ENCODE peak calls at places on chromosomes 13 and 19, in six cellular contexts. One of them, this sample, is unnamed.

GRCh38 chr19:44687898-44688297 is 11.1 kb upstream of the CEACAM16 start:
- DNase-seq in activated CD4-positive, CD25-positive, alpha-beta regulatory T cell: no peak
- DNase-seq in colonic mucosa: no peak
- DNase-seq in HTR-8/SVneo: no peak
- DNase-seq in KBM-7: no peak
- DNase-seq in natural killer cell: no peak
- DNase-seq in this sample: no peak

GRCh38 chr19:11064831-11065303 is 24.4 kb upstream of the LDLR start:
- DNase-seq in activated CD4-positive, CD25-positive, alpha-beta regulatory T cell: no peak
- DNase-seq in colonic mucosa: no peak
- DNase-seq in HTR-8/SVneo: no peak
- DNase-seq in KBM-7: no peak
- DNase-seq in natural killer cell: no peak
- DNase-seq in this sample: peak; percentile 37

GRCh38 chr19:54096642-54097106 is 3.9 kb downstream of the OSCAR start:
- DNase-seq in activated CD4-positive, CD25-positive, alpha-beta regulatory T cell: no peak
- DNase-seq in colonic mucosa: no peak
- DNase-seq in HTR-8/SVneo: no peak
- DNase-seq in KBM-7: peak; percentile 65
- DNase-seq in natural killer cell: no peak
- DNase-seq in this sample: no peak

GRCh38 chr19:30545752-30546151 is 173.6 kb downstream of the ZNF536 start:
- DNase-seq in activated CD4-positive, CD25-positive, alpha-beta regulatory T cell: no peak
- DNase-seq in colonic mucosa: no peak
- DNase-seq in HTR-8/SVneo: no peak
- DNase-seq in KBM-7: no peak
- DNase-seq in natural killer cell: no peak
- DNase-seq in this sample: no peak

GRCh38 chr19:12983561-12984142 is 11.6 kb upstream of the NFIX start:
- DNase-seq in activated CD4-positive, CD25-positive, alpha-beta regulatory T cell: peak; percentile 57
- DNase-seq in colonic mucosa: peak; percentile 84
- DNase-seq in HTR-8/SVneo: peak; percentile 82
- DNase-seq in KBM-7: peak; percentile 91
- DNase-seq in natural killer cell: peak; percentile 91
- DNase-seq in this sample: peak; percentile 94

GRCh38 chr19:3708207-3708931 is at the start of gene TJP3:
- DNase-seq in activated CD4-positive, CD25-positive, alpha-beta regulatory T cell: no peak
- DNase-seq in colonic mucosa: peak; percentile 89
- DNase-seq in HTR-8/SVneo: no peak
- DNase-seq in KBM-7: no peak
- DNase-seq in natural killer cell: no peak
- DNase-seq in this sample: no peak

GRCh38 chr19:3683405-3683865 is 16.8 kb downstream of the PIP5K1C start:
- DNase-seq in activated CD4-positive, CD25-positive, alpha-beta regulatory T cell: no peak
- DNase-seq in colonic mucosa: no peak
- DNase-seq in HTR-8/SVneo: no peak
- DNase-seq in KBM-7: peak; percentile 91
- DNase-seq in natural killer cell: no peak
- DNase-seq in this sample: no peak

GRCh38 chr19:47581605-47582319 is 8.8 kb upstream of the ZNF541 start:
- DNase-seq in activated CD4-positive, CD25-positive, alpha-beta regulatory T cell: no peak
- DNase-seq in colonic mucosa: no peak
- DNase-seq in HTR-8/SVneo: no peak
- DNase-seq in KBM-7: no peak
- DNase-seq in natural killer cell: no peak
- DNase-seq in this sample: no peak

GRCh38 chr13:36030670-36031331 is 100.4 kb downstream of the DCLK1 start:
- DNase-seq in activated CD4-positive, CD25-positive, alpha-beta regulatory T cell: no peak
- DNase-seq in colonic mucosa: no peak
- DNase-seq in HTR-8/SVneo: no peak
- DNase-seq in KBM-7: no peak
- DNase-seq in natural killer cell: no peak
- DNase-seq in this sample: no peak

GRCh38 chr19:54454781-54455675 is 6.0 kb downstream of the LENG8 start:
- DNase-seq in activated CD4-positive, CD25-positive, alpha-beta regulatory T cell: no peak
- DNase-seq in colonic mucosa: no peak
- DNase-seq in HTR-8/SVneo: no peak
- DNase-seq in KBM-7: no peak
- DNase-seq in natural killer cell: no peak
- DNase-seq in this sample: no peak

GRCh38 chr19:54478677-54479266 is 5.7 kb upstream of the CDC42EP5 start:
- DNase-seq in activated CD4-positive, CD25-positive, alpha-beta regulatory T cell: no peak
- DNase-seq in colonic mucosa: no peak
- DNase-seq in HTR-8/SVneo: peak; percentile 36
- DNase-seq in KBM-7: peak; percentile 68
- DNase-seq in natural killer cell: no peak
- DNase-seq in this sample: peak; percentile 64

GRCh38 chr19:42273407-42274064 is 4.5 kb downstream of the CIC start:
- DNase-seq in activated CD4-positive, CD25-positive, alpha-beta regulatory T cell: no peak
- DNase-seq in colonic mucosa: no peak
- DNase-seq in HTR-8/SVneo: no peak
- DNase-seq in KBM-7: no peak
- DNase-seq in natural killer cell: no peak
- DNase-seq in this sample: no peak

GRCh38 chr13:33285420-33286124 is at the start of gene STARD13:
- DNase-seq in activated CD4-positive, CD25-positive, alpha-beta regulatory T cell: no peak
- DNase-seq in colonic mucosa: peak; percentile 97
- DNase-seq in HTR-8/SVneo: peak; percentile 76
- DNase-seq in KBM-7: no peak
- DNase-seq in natural killer cell: no peak
- DNase-seq in this sample: peak; percentile 81

GRCh38 chr13:37417042-37417441 is 181.5 kb downstream of the POSTN start:
- DNase-seq in activated CD4-positive, CD25-positive, alpha-beta regulatory T cell: no peak
- DNase-seq in colonic mucosa: no peak
- DNase-seq in HTR-8/SVneo: no peak
- DNase-seq in KBM-7: no peak
- DNase-seq in natural killer cell: no peak
- DNase-seq in this sample: no peak

GRCh38 chr13:66886248-66886647 is 343.9 kb downstream of the PCDH9 start:
- DNase-seq in activated CD4-positive, CD25-positive, alpha-beta regulatory T cell: no peak
- DNase-seq in colonic mucosa: no peak
- DNase-seq in HTR-8/SVneo: no peak
- DNase-seq in KBM-7: no peak
- DNase-seq in natural killer cell: no peak
- DNase-seq in this sample: peak; percentile 36

GRCh38 chr19:4596033-4596904 is 36.8 kb upstream of the SEMA6B start:
- DNase-seq in activated CD4-positive, CD25-positive, alpha-beta regulatory T cell: no peak
- DNase-seq in colonic mucosa: no peak
- DNase-seq in HTR-8/SVneo: no peak
- DNase-seq in KBM-7: no peak
- DNase-seq in natural killer cell: no peak
- DNase-seq in this sample: no peak

GRCh38 chr19:35143818-35144217 is 763 bp downstream of the FXYD7 start:
- DNase-seq in activated CD4-positive, CD25-positive, alpha-beta regulatory T cell: no peak
- DNase-seq in colonic mucosa: no peak
- DNase-seq in HTR-8/SVneo: no peak
- DNase-seq in KBM-7: no peak
- DNase-seq in natural killer cell: no peak
- DNase-seq in this sample: peak; percentile 51

GRCh38 chr19:53538378-53539109 is 599 bp downstream of the ZNF331 start:
- DNase-seq in activated CD4-positive, CD25-positive, alpha-beta regulatory T cell: no peak
- DNase-seq in colonic mucosa: no peak
- DNase-seq in HTR-8/SVneo: no peak
- DNase-seq in KBM-7: no peak
- DNase-seq in natural killer cell: no peak
- DNase-seq in this sample: no peak

GRCh38 chr13:25109341-25109740 is 13.4 kb downstream of the PABPC3 start:
- DNase-seq in activated CD4-positive, CD25-positive, alpha-beta regulatory T cell: no peak
- DNase-seq in colonic mucosa: no peak
- DNase-seq in HTR-8/SVneo: no peak
- DNase-seq in KBM-7: no peak
- DNase-seq in natural killer cell: no peak
- DNase-seq in this sample: no peak

GRCh38 chr13:22198656-22199217 is 527.9 kb downstream of the FGF9 start:
- DNase-seq in activated CD4-positive, CD25-positive, alpha-beta regulatory T cell: no peak
- DNase-seq in colonic mucosa: no peak
- DNase-seq in HTR-8/SVneo: no peak
- DNase-seq in KBM-7: no peak
- DNase-seq in natural killer cell: no peak
- DNase-seq in this sample: no peak

This sample was measured in retina.